ENCODE peak calls at places on chromosome 15, in five cellular contexts. U is ACHN, F is iPS-NIHi11, M is T-helper 9 cell, Y is IMR-90. N is an unnamed sample.

GRCh38 chr15:90957105-90957790 is 2.6 kb downstream of the RCCD1 start:
- DNase-seq in M (no peak), F (peak), Y (peak), U (no peak), N (no peak)

GRCh38 chr15:88219623-88220022 is 36.9 kb downstream of the NTRK3 start:
- DNase-seq in F (no peak), M (no peak), Y (no peak), U (no peak), N (no peak)

GRCh38 chr15:97401970-97402369 is 558.5 kb upstream of the ARRDC4 start:
- DNase-seq in U (no peak), Y (no peak), M (no peak), F (no peak), N (no peak)

GRCh38 chr15:67145710-67146109 is 80.3 kb downstream of the SMAD3 start:
- DNase-seq in Y (no peak), U (no peak), F (no peak), M (no peak), N (no peak)

GRCh38 chr15:69843267-69843666 is 254.4 kb downstream of the TLE3 start:
- DNase-seq in F (no peak), Y (no peak), U (no peak), M (no peak), N (no peak)

GRCh38 chr15:39145854-39146253 is 435.0 kb upstream of the THBS1 start:
- DNase-seq in F (no peak), U (no peak), M (no peak), Y (peak), N (no peak)

GRCh38 chr15:58249646-58250312 is 111.6 kb downstream of the AQP9 start:
- DNase-seq in F (no peak), Y (no peak), M (no peak), U (no peak), N (no peak)

GRCh38 chr15:69145694-69146492 is 14.5 kb upstream of the GLCE start:
- DNase-seq in M (no peak), U (no peak), Y (peak), F (no peak), N (no peak)

GRCh38 chr15:23823508-23823907 is 136.4 kb upstream of the NDN start:
- DNase-seq in F (peak), U (peak), M (no peak), Y (no peak), N (peak)

GRCh38 chr15:47750030-47750739 is 32.9 kb downstream of the SEMA6D start:
- DNase-seq in U (peak), Y (peak), M (no peak), F (no peak), N (no peak)

GRCh38 chr15:66178531-66178910 is 75.0 kb downstream of the MEGF11 start:
- DNase-seq in Y (no peak), M (no peak), U (no peak), F (peak), N (no peak)

GRCh38 chr15:77410701-77411613 is 8.9 kb downstream of the PEAK1 start:
- DNase-seq in F (no peak), U (no peak), M (no peak), Y (no peak), N (no peak)

GRCh38 chr15:85086855-85087254 is 105.2 kb downstream of the PDE8A start:
- DNase-seq in F (no peak), M (no peak), U (no peak), Y (no peak), N (no peak)

GRCh38 chr15:70195808-70196304 is 98.1 kb upstream of the TLE3 start:
- DNase-seq in Y (peak), U (peak), F (peak), M (no peak), N (peak)

GRCh38 chr15:48086162-48086561 is 34.6 kb upstream of the SLC24A5 start:
- DNase-seq in Y (no peak), U (no peak), M (no peak), F (no peak), N (no peak)

GRCh38 chr15:60519218-60519617 is 40.3 kb upstream of the ICE2 start:
- DNase-seq in F (no peak), Y (peak), M (no peak), U (no peak), N (no peak)

GRCh38 chr15:101520395-101520794 is 30.9 kb upstream of the PCSK6 start:
- DNase-seq in F (no peak), U (no peak), Y (no peak), M (no peak), N (no peak)

GRCh38 chr15:48972750-48973503 is 9.2 kb upstream of the SHC4 start:
- DNase-seq in U (no peak), F (no peak), M (no peak), Y (no peak), N (no peak)

GRCh38 chr15:22949074-22949547 is 31.1 kb downstream of the CYFIP1 start:
- DNase-seq in M (no peak), Y (peak), F (peak), U (no peak), N (no peak)

GRCh38 chr15:90882781-90883525 is 1.4 kb upstream of the FES start:
- DNase-seq in U (no peak), Y (no peak), F (no peak), M (no peak), N (no peak)

GRCh38 chr15:57566840-57567239 is 24.9 kb upstream of the MYZAP start:
- DNase-seq in F (no peak), U (no peak), M (no peak), Y (no peak), N (no peak)

GRCh38 chr15:68384451-68385239 is 47.3 kb downstream of the ITGA11 start:
- DNase-seq in Y (peak), F (no peak), U (peak), M (no peak), N (no peak)

GRCh38 chr15:35690698-35691116 is 144.7 kb upstream of the DPH6 start:
- DNase-seq in U (no peak), Y (peak), F (no peak), M (no peak), N (no peak)